ENCODE peak calls at places on chromosomes 7 and 10, in ten cellular contexts. V is WTC11; R is adrenal gland; C is HT1080; U is M059J; D is left ventricle myocardium superior; S is T-helper 2 cell; O is naive thymus-derived CD8-positive, alpha-beta T cell; H is GM13977; W is ELR. L is an unnamed sample.

GRCh38 chr7:44212018-44212417 is 11.2 kb downstream of the YKT6 start:
- DNase-seq in V (peak), R (no peak), C (no peak), U (no peak), D (no peak), S (no peak), O (no peak), H (no peak), W (no peak), L (no peak)

GRCh38 chr7:3028071-3028766 is 15.4 kb downstream of the CARD11 start:
- DNase-seq in V (no peak), R (peak), C (peak), U (peak), D (no peak), S (peak), O (no peak), H (no peak), W (peak), L (no peak)

GRCh38 chr7:81715984-81716588 is 53.8 kb downstream of the HGF start:
- DNase-seq in V (no peak), R (no peak), C (peak), U (peak), D (no peak), S (no peak), O (no peak), H (no peak), W (peak), L (no peak)

GRCh38 chr7:123492485-123492884 is 41.9 kb downstream of the IQUB start:
- DNase-seq in V (no peak), R (no peak), C (peak), U (no peak), D (no peak), S (no peak), O (no peak), H (no peak), W (peak), L (no peak)

GRCh38 chr10:16545126-16545736 is 23.6 kb upstream of the C1QL3 start:
- DNase-seq in V (no peak), R (no peak), C (peak), U (peak), D (no peak), S (peak), O (no peak), H (peak), W (peak), L (no peak)

GRCh38 chr10:19889279-19889678 is 73.0 kb downstream of the PLXDC2 start:
- DNase-seq in V (no peak), R (no peak), C (no peak), U (peak), D (no peak), S (no peak), O (no peak), H (no peak), W (no peak), L (no peak)

GRCh38 chr7:155466814-155467675 is 9.1 kb downstream of the EN2 start:
- DNase-seq in V (peak), R (no peak), C (no peak), U (no peak), D (peak), S (peak), O (peak), H (peak), W (no peak), L (no peak)

GRCh38 chr7:157865351-157866165 is 528.8 kb downstream of the DNAJB6 start:
- DNase-seq in V (no peak), R (no peak), C (no peak), U (no peak), D (no peak), S (no peak), O (no peak), H (no peak), W (no peak), L (no peak)

GRCh38 chr7:14734839-14735321 is 167.7 kb downstream of the DGKB start:
- DNase-seq in V (peak), R (no peak), C (no peak), U (no peak), D (no peak), S (no peak), O (no peak), H (no peak), W (peak), L (no peak)

GRCh38 chr7:29946428-29947186 is 43.0 kb downstream of the SCRN1 start:
- DNase-seq in V (peak), R (peak), C (peak), U (peak), D (peak), S (no peak), O (no peak), H (no peak), W (peak), L (no peak)

GRCh38 chr10:118373786-118374185 is 31.7 kb upstream of the FAM204A start:
- DNase-seq in V (no peak), R (no peak), C (peak), U (peak), D (no peak), S (no peak), O (no peak), H (no peak), W (peak), L (no peak)

GRCh38 chr10:28120043-28120749 is 121.3 kb upstream of the ODAD2 start:
- DNase-seq in V (no peak), R (peak), C (no peak), U (peak), D (no peak), S (no peak), O (no peak), H (no peak), W (no peak), L (no peak)

GRCh38 chr7:122423591-122423990 is 119.0 kb upstream of the FEZF1 start:
- DNase-seq in V (no peak), R (no peak), C (no peak), U (no peak), D (no peak), S (no peak), O (no peak), H (no peak), W (no peak), L (no peak)

GRCh38 chr7:133633055-133633454 is 380.2 kb downstream of the EXOC4 start:
- DNase-seq in V (no peak), R (no peak), C (peak), U (peak), D (no peak), S (no peak), O (no peak), H (no peak), W (peak), L (no peak)

GRCh38 chr10:48307584-48307983 is 1.1 kb downstream of the MAPK8 start:
- DNase-seq in V (no peak), R (no peak), C (no peak), U (no peak), D (no peak), S (no peak), O (no peak), H (peak), W (no peak), L (no peak)

GRCh38 chr7:73969991-73970390 is 58.0 kb upstream of the ELN start:
- DNase-seq in V (no peak), R (peak), C (no peak), U (no peak), D (no peak), S (no peak), O (no peak), H (no peak), W (no peak), L (no peak)

GRCh38 chr7:112995091-112995824 is 91.4 kb downstream of the GPR85 start:
- DNase-seq in V (no peak), R (no peak), C (peak), U (peak), D (peak), S (no peak), O (no peak), H (no peak), W (peak), L (no peak)